ENCODE peak calls at places on chromosomes 12 and 14, in eight cellular contexts. J is Kasumi-1; Q is skeletal muscle cell; G is stimulated activated CD8-positive, alpha-beta memory T cell treated with anti-CD3 and anti-CD28 coated beads, Interleukin-4, amount 100 ng/mL, for 48 hours; Z is uterus; L is foreskin melanocyte; Y is stimulated activated CD4-positive, alpha-beta T cell treated with anti-CD3 and anti-CD28 coated beads, Interleukin-2, amount 100 ng/mL, for 24 hours; K is cardiac septum. A is an unnamed sample.

GRCh38 chr14:103260629-103261124 is 73.4 kb upstream of the EIF5 start:
- DNase-seq in Q (no peak), J (no peak), Z (peak), L (peak), K (no peak), G (no peak), Y (no peak), A (no peak)

GRCh38 chr12:111248221-111248620 is 120.7 kb downstream of the PHETA1 start:
- DNase-seq in Z (no peak), Y (no peak), K (no peak), G (no peak), L (no peak), J (peak), Q (no peak), A (no peak)

GRCh38 chr12:123242083-123242904 is 9.1 kb downstream of the MTRFR start:
- DNase-seq in L (no peak), J (peak), Q (no peak), Z (no peak), G (no peak), Y (no peak), K (no peak), A (no peak)

GRCh38 chr12:52230364-52231281 is 2.4 kb upstream of the KRT7 start:
- DNase-seq in Q (no peak), J (no peak), Y (no peak), K (peak), L (no peak), Z (no peak), G (no peak), A (no peak)

GRCh38 chr14:69760810-69761209 is 6.1 kb upstream of the SRSF5 start:
- DNase-seq in G (no peak), K (no peak), L (no peak), Y (no peak), Z (no peak), Q (no peak), J (peak), A (no peak)

GRCh38 chr14:74543771-74544170 is 50.2 kb downstream of the ISCA2 start:
- DNase-seq in G (no peak), Z (no peak), Q (no peak), L (no peak), Y (no peak), K (no peak), J (no peak), A (no peak)

GRCh38 chr14:93304771-93305170 is 28.1 kb downstream of the BTBD7 start:
- DNase-seq in G (no peak), L (no peak), Y (no peak), K (no peak), Q (no peak), Z (no peak), J (no peak), A (no peak)

GRCh38 chr12:121628037-121628436 is 1.7 kb downstream of the ORAI1 start:
- DNase-seq in Q (no peak), L (peak), J (no peak), G (peak), K (no peak), Y (peak), Z (no peak), A (no peak)

GRCh38 chr12:121365416-121366062 is 13.3 kb upstream of the ANAPC5 start:
- DNase-seq in Y (no peak), Q (no peak), G (no peak), Z (no peak), L (no peak), J (no peak), K (no peak), A (no peak)

GRCh38 chr12:114691196-114691595 is 7.2 kb upstream of the TBX3 start:
- DNase-seq in K (no peak), Z (no peak), Q (no peak), J (no peak), Y (no peak), L (no peak), G (no peak), A (no peak)

GRCh38 chr14:89485264-89485663 is 68.2 kb upstream of the FOXN3 start:
- DNase-seq in K (no peak), L (no peak), Z (no peak), J (no peak), Y (no peak), G (no peak), Q (no peak), A (no peak)

GRCh38 chr12:52171950-52172512 is 19.8 kb downstream of the KRT80 start:
- DNase-seq in G (peak), K (no peak), Z (no peak), Y (peak), L (no peak), J (peak), Q (no peak), A (no peak)

GRCh38 chr12:98516184-98516873 is 939 bp downstream of the TMPO start:
- DNase-seq in K (peak), Q (no peak), G (peak), J (peak), Z (peak), L (peak), Y (peak), A (peak)

GRCh38 chr14:49249022-49249421 is 337.2 kb downstream of the RPS29 start:
- DNase-seq in Q (no peak), L (no peak), Z (no peak), Y (no peak), G (no peak), J (no peak), K (no peak), A (no peak)

GRCh38 chr12:55019784-55020183 is at the start of gene NEUROD4:
- DNase-seq in G (no peak), Z (no peak), Q (peak), K (no peak), J (peak), Y (no peak), L (peak), A (peak)

GRCh38 chr14:101120636-101121398 is 217.3 kb upstream of the RTL1 start:
- DNase-seq in Q (no peak), J (peak), Z (peak), K (peak), G (peak), L (no peak), Y (peak), A (peak)

GRCh38 chr12:96193725-96194571 is at the start of gene ELK3:
- DNase-seq in Y (peak), Q (no peak), Z (peak), G (peak), L (peak), J (peak), K (peak), A (peak)

GRCh38 chr12:51601241-51601640 is 10.2 kb downstream of the SCN8A start:
- DNase-seq in Q (no peak), K (no peak), G (no peak), Z (no peak), Y (no peak), J (no peak), L (no peak), A (no peak)

GRCh38 chr14:61652526-61653262 is 42.6 kb upstream of the HIF1A start:
- DNase-seq in Q (no peak), J (no peak), Y (no peak), L (no peak), K (no peak), Z (no peak), G (no peak), A (no peak)

GRCh38 chr12:53050426-53051057 is 677 bp downstream of the TNS2 start:
- DNase-seq in Z (no peak), G (no peak), K (no peak), Y (no peak), L (no peak), Q (no peak), J (no peak), A (no peak)

GRCh38 chr14:58752782-58753181 is 115.0 kb downstream of the DACT1 start:
- DNase-seq in Q (no peak), L (no peak), Y (no peak), J (no peak), K (peak), G (no peak), Z (peak), A (no peak)

GRCh38 chr12:111426341-111427185 is 20.8 kb downstream of the SH2B3 start:
- DNase-seq in J (peak), K (no peak), L (no peak), Q (no peak), G (no peak), Z (no peak), Y (no peak), A (no peak)

GRCh38 chr14:71383510-71383909 is 476.3 kb downstream of the PCNX1 start:
- DNase-seq in G (no peak), Y (no peak), J (no peak), Z (no peak), L (no peak), Q (no peak), K (no peak), A (no peak)

GRCh38 chr12:3453947-3454675 is 36.9 kb upstream of the PRMT8 start:
- DNase-seq in K (peak), J (no peak), Q (peak), G (no peak), L (peak), Y (no peak), Z (no peak), A (no peak)

GRCh38 chr12:31323466-31324115 is 2.4 kb downstream of the SINHCAF start:
- DNase-seq in K (peak), J (peak), L (no peak), G (peak), Q (no peak), Z (peak), Y (peak), A (peak)

GRCh38 chr14:55430024-55430690 is 10.3 kb downstream of the TBPL2 start:
- DNase-seq in L (peak), Z (peak), Y (no peak), J (peak), G (no peak), Q (peak), K (no peak), A (peak)

GRCh38 chr12:83408841-83409240 is 722.1 kb downstream of the TMTC2 start:
- DNase-seq in Z (no peak), K (no peak), Q (no peak), J (no peak), Y (no peak), L (no peak), G (no peak), A (no peak)

A was measured in HAP-1.